ENCODE peak calls at places on chromosomes 3 and 15, in nine cellular contexts. C is heart right ventricle; K is NCI-H460; Q is AG08395; U is activated B cell treated with CpG ODN at 0.5 μM for 24 hours; A is activated CD4-positive, alpha-beta memory T cell treated with anti-CD3 and anti-CD28 coated beads, Interleukin-2, amount 10 ng/mL, durations not matched to agents 7 days and 5 days; O is activated CD8-positive, alpha-beta memory T cell treated with anti-CD3 and anti-CD28 coated beads, Interleukin-2, amount 50 U/mL, for 48 hours; I is stimulated activated naive CD4-positive, alpha-beta T cell; B is NAMALWA. J is an unnamed sample.

GRCh38 chr15:75822685-75823278 is 20.5 kb upstream of the UBE2Q2 start:
- DNase-seq in B (no peak), O (no peak), A (no peak), K (no peak), Q (no peak), C (no peak), I (no peak), U (no peak), J (no peak)

GRCh38 chr15:95557226-95558046 is 773.1 kb upstream of the NR2F2 start:
- DNase-seq in B (no peak), I (no peak), A (no peak), C (no peak), K (peak; percentile 64), O (no peak), U (no peak), Q (peak; percentile 91), J (no peak)

GRCh38 chr3:157354722-157355121 is 81.9 kb upstream of the PTX3 start:
- DNase-seq in A (no peak), U (no peak), O (no peak), K (no peak), B (peak; percentile 55), Q (no peak), I (no peak), C (no peak), J (no peak)

GRCh38 chr15:75620776-75621536 is 4.6 kb downstream of the SNUPN start:
- DNase-seq in K (peak; percentile 39), C (peak; percentile 60), B (no peak), A (no peak), U (no peak), Q (peak; percentile 93), O (no peak), I (no peak), J (no peak)

GRCh38 chr15:58297639-58298038 is 134.2 kb upstream of the LIPC start:
- DNase-seq in K (no peak), Q (no peak), I (no peak), C (no peak), B (no peak), O (no peak), A (no peak), U (no peak), J (no peak)

GRCh38 chr3:146156060-146156459 is 4.9 kb downstream of the PLOD2 start:
- DNase-seq in A (no peak), U (no peak), B (no peak), O (no peak), K (no peak), Q (peak; percentile 52), C (no peak), I (no peak), J (no peak)

GRCh38 chr3:27596920-27597319 is 112.7 kb upstream of the SLC4A7 start:
- DNase-seq in O (no peak), I (no peak), C (no peak), A (no peak), Q (peak; percentile 52), K (no peak), B (no peak), U (no peak), J (no peak)

GRCh38 chr3:70358978-70359580 is 46.6 kb upstream of the MDFIC2 start:
- DNase-seq in I (no peak), U (no peak), Q (peak; percentile 2), B (peak; percentile 49), K (peak; percentile 26), O (no peak), C (no peak), A (no peak), J (no peak)

GRCh38 chr3:60192297-60193114 is 1058.7 kb downstream of the FHIT start:
- DNase-seq in U (no peak), K (no peak), O (no peak), A (peak; percentile 18), Q (no peak), I (no peak), B (no peak), C (no peak), J (no peak)

GRCh38 chr3:107512108-107512507 is 10.7 kb upstream of the BBX start:
- DNase-seq in A (no peak), B (no peak), C (no peak), U (no peak), I (no peak), K (no peak), Q (no peak), O (no peak), J (no peak)

GRCh38 chr3:161969867-161970266 is 473.3 kb downstream of the OTOL1 start:
- DNase-seq in O (no peak), C (no peak), U (no peak), Q (no peak), A (no peak), I (no peak), K (no peak), B (no peak), J (no peak)